ENCODE peak calls at places on chromosomes 11 and 22, in six cellular contexts. V, T, X, R, G and O are unnamed samples.

GRCh38 chr22:36921309-36922096 is 8.1 kb downstream of the CSF2RB start:
- DNase-seq in V (no peak), T (no peak), X (no peak), R (no peak), G (no peak), O (no peak)

GRCh38 chr22:38953577-38954413 is 3.6 kb upstream of the APOBEC3A start:
- DNase-seq in V (no peak), T (no peak), X (no peak), R (no peak), G (no peak), O (peak)

GRCh38 chr22:25482868-25483639 is 81.4 kb upstream of the GRK3 start:
- DNase-seq in V (no peak), T (no peak), X (no peak), R (no peak), G (no peak), O (no peak)

GRCh38 chr11:9315078-9315688 is 790 bp upstream of the TMEM41B start:
- DNase-seq in V (peak), T (no peak), X (no peak), R (no peak), G (no peak), O (no peak)

GRCh38 chr11:34632105-34632780 is 11.3 kb downstream of the EHF start:
- DNase-seq in V (no peak), T (no peak), X (peak), R (peak), G (no peak), O (no peak)

GRCh38 chr11:109039611-109040010 is 374.7 kb downstream of the DDX10 start:
- DNase-seq in V (no peak), T (no peak), X (no peak), R (no peak), G (no peak), O (no peak)

GRCh38 chr11:75576445-75577049 is 14.5 kb downstream of the SERPINH1 start:
- DNase-seq in V (peak), T (no peak), X (no peak), R (peak), G (peak), O (peak)

GRCh38 chr11:128653828-128654231 is 40.0 kb upstream of the FLI1 start:
- DNase-seq in V (peak), T (peak), X (no peak), R (peak), G (peak), O (peak)

GRCh38 chr11:121426476-121427454 is 25.3 kb upstream of the SORL1 start:
- DNase-seq in V (no peak), T (peak), X (no peak), R (peak), G (peak), O (no peak)

GRCh38 chr22:42439821-42440674 is 7.8 kb upstream of the NFAM1 start:
- DNase-seq in V (peak), T (no peak), X (no peak), R (peak), G (no peak), O (peak)

GRCh38 chr11:108037636-108038035 is 28.9 kb downstream of the CUL5 start:
- DNase-seq in V (peak), T (no peak), X (no peak), R (no peak), G (no peak), O (peak)

GRCh38 chr22:41285441-41285819 is 557 bp downstream of the RANGAP1 start:
- DNase-seq in V (peak), T (peak), X (peak), R (peak), G (peak), O (peak)

GRCh38 chr22:41288245-41288946 is 2.4 kb upstream of the RANGAP1 start:
- DNase-seq in V (peak), T (no peak), X (no peak), R (peak), G (peak), O (peak)

GRCh38 chr22:41284465-41284864 is 1.5 kb downstream of the RANGAP1 start:
- DNase-seq in V (no peak), T (no peak), X (no peak), R (no peak), G (no peak), O (no peak)

GRCh38 chr22:41285820-41286638 is at the start of gene RANGAP1:
- DNase-seq in V (peak), T (peak), X (peak), R (peak), G (peak), O (peak)

GRCh38 chr22:41286639-41287091 is 678 bp upstream of the RANGAP1 start:
- DNase-seq in V (peak), T (no peak), X (no peak), R (no peak), G (no peak), O (no peak)
- H3K4ac ChIP-seq in V (peak), T (peak), X (no peak), R (no peak), G (no peak), O (peak)

GRCh38 chr11:64036081-64037026 is 623 bp downstream of the FLRT1 start:
- DNase-seq in V (peak), T (no peak), X (no peak), R (no peak), G (no peak), O (peak)
- H2BK15ac ChIP-seq in V (no peak), T (no peak), X (peak), R (no peak), G (no peak), O (no peak)

GRCh38 chr22:20979243-20979809 is 2.8 kb upstream of the LZTR1 start:
- DNase-seq in V (peak), T (peak), X (peak), R (peak), G (peak), O (peak)
- H3K4me2 ChIP-seq in V (peak), T (peak), X (peak), R (peak), G (peak), O (no peak)

GRCh38 chr11:72573380-72573949 is 100.8 kb downstream of the PDE2A start:
- DNase-seq in V (peak), T (peak), X (peak), R (peak), G (peak), O (peak)

GRCh38 chr11:72569966-72570892 is 104.0 kb downstream of the PDE2A start:
- DNase-seq in V (peak), T (no peak), X (no peak), R (no peak), G (peak), O (peak)

GRCh38 chr11:72574046-72574445 is 100.2 kb downstream of the PDE2A start:
- DNase-seq in V (no peak), T (no peak), X (no peak), R (no peak), G (no peak), O (no peak)

GRCh38 chr11:72568861-72569260 is 105.4 kb downstream of the PDE2A start:
- DNase-seq in V (no peak), T (no peak), X (no peak), R (no peak), G (no peak), O (peak)

GRCh38 chr11:72570893-72571741 is 103.1 kb downstream of the PDE2A start:
- DNase-seq in V (no peak), T (no peak), X (no peak), R (no peak), G (peak), O (peak)
- H3K4ac ChIP-seq in V (no peak), T (no peak), X (no peak), R (no peak), G (no peak), O (no peak)

GRCh38 chr11:2445107-2445947 is 519 bp downstream of the KCNQ1 start:
- DNase-seq in V (no peak), T (no peak), X (no peak), R (no peak), G (no peak), O (no peak)
- H2BK15ac ChIP-seq in V (no peak), T (peak), X (peak), R (no peak), G (no peak), O (no peak)

GRCh38 chr11:64647019-64647805 is 56.2 kb downstream of the SLC22A12 start:
- DNase-seq in V (no peak), T (no peak), X (no peak), R (no peak), G (no peak), O (no peak)
- H3K4me2 ChIP-seq in V (no peak), T (no peak), X (no peak), R (no peak), G (no peak), O (no peak)